ENCODE peak calls at places on chromosomes 7 and 10, in four cellular contexts. One of them, this sample, is unnamed.

GRCh38 chr7:116633131-116633988 is 38.6 kb upstream of the MET start:
- DNase-seq in Right ventricle myocardium inferior: no peak
- DNase-seq in hepatocyte: no peak
- DNase-seq in NCI-H1417: no peak
- DNase-seq in this sample: no peak

GRCh38 chr10:132460071-132460470 is 63.1 kb downstream of the PWWP2B start:
- DNase-seq in Right ventricle myocardium inferior: peak; percentile 60
- DNase-seq in hepatocyte: no peak
- DNase-seq in NCI-H1417: no peak
- DNase-seq in this sample: peak; percentile 33

GRCh38 chr7:45888185-45888992 is at the start of gene IGFBP1:
- DNase-seq in Right ventricle myocardium inferior: peak; percentile 68
- DNase-seq in hepatocyte: peak; percentile 58
- DNase-seq in NCI-H1417: no peak
- DNase-seq in this sample: no peak

GRCh38 chr10:3781458-3782098 is 3.4 kb downstream of the KLF6 start:
- DNase-seq in Right ventricle myocardium inferior: peak; percentile 79
- DNase-seq in hepatocyte: no peak
- DNase-seq in NCI-H1417: no peak
- DNase-seq in this sample: peak; percentile 77

GRCh38 chr7:151437163-151437553 is 2.8 kb downstream of the CRYGN start:
- DNase-seq in Right ventricle myocardium inferior: no peak
- DNase-seq in hepatocyte: no peak
- DNase-seq in NCI-H1417: no peak
- DNase-seq in this sample: no peak

GRCh38 chr7:139482662-139483466 is 609 bp downstream of the KLRG2 start:
- DNase-seq in Right ventricle myocardium inferior: peak; percentile 42
- DNase-seq in hepatocyte: peak; percentile 41
- DNase-seq in NCI-H1417: peak; percentile 25
- DNase-seq in this sample: no peak

GRCh38 chr7:18166002-18166401 is 138.4 kb upstream of the PRPS1L1 start:
- DNase-seq in Right ventricle myocardium inferior: no peak
- DNase-seq in hepatocyte: no peak
- DNase-seq in NCI-H1417: no peak
- DNase-seq in this sample: no peak

GRCh38 chr10:122302315-122302714 is 31.2 kb downstream of the BTBD16 start:
- DNase-seq in Right ventricle myocardium inferior: no peak
- DNase-seq in hepatocyte: no peak
- DNase-seq in NCI-H1417: no peak
- DNase-seq in this sample: no peak